ENCODE peak calls at places on chromosome 5, in eight cellular contexts. One of them, this sample, is unnamed.

GRCh38 chr5:179154991-179155955 is 95.1 kb downstream of the ZNF354C start:
- DNase-seq in nephron progenitor cell: no peak
- DNase-seq in choroid plexus epithelial cell: no peak
- DNase-seq in tibial artery: peak
- DNase-seq in epithelial cell of proximal tubule: no peak
- DNase-seq in mucosa of descending colon: no peak
- DNase-seq in AG09319: no peak
- DNase-seq in CD8-positive, alpha-beta T cell: no peak
- DNase-seq in this sample: no peak

GRCh38 chr5:107571621-107572489 is 98.9 kb downstream of the EFNA5 start:
- DNase-seq in mucosa of descending colon: peak
- DNase-seq in choroid plexus epithelial cell: peak
- DNase-seq in nephron progenitor cell: peak
- DNase-seq in tibial artery: peak
- DNase-seq in epithelial cell of proximal tubule: peak
- DNase-seq in CD8-positive, alpha-beta T cell: peak
- DNase-seq in AG09319: peak
- DNase-seq in this sample: peak

GRCh38 chr5:141881886-141882285 is 3.7 kb upstream of the PCDH1 start:
- DNase-seq in nephron progenitor cell: no peak
- DNase-seq in CD8-positive, alpha-beta T cell: no peak
- DNase-seq in epithelial cell of proximal tubule: no peak
- DNase-seq in choroid plexus epithelial cell: no peak
- DNase-seq in tibial artery: no peak
- DNase-seq in mucosa of descending colon: no peak
- DNase-seq in AG09319: no peak
- DNase-seq in this sample: no peak

GRCh38 chr5:180289433-180289832 is 2.5 kb downstream of the MAPK9 start:
- DNase-seq in CD8-positive, alpha-beta T cell: no peak
- DNase-seq in mucosa of descending colon: peak
- DNase-seq in AG09319: no peak
- DNase-seq in nephron progenitor cell: no peak
- DNase-seq in choroid plexus epithelial cell: no peak
- DNase-seq in epithelial cell of proximal tubule: no peak
- DNase-seq in tibial artery: no peak
- DNase-seq in this sample: peak

GRCh38 chr5:150710165-150710564 is 9.3 kb upstream of the RBM22 start:
- DNase-seq in AG09319: no peak
- DNase-seq in epithelial cell of proximal tubule: no peak
- DNase-seq in mucosa of descending colon: no peak
- DNase-seq in CD8-positive, alpha-beta T cell: no peak
- DNase-seq in choroid plexus epithelial cell: peak
- DNase-seq in tibial artery: no peak
- DNase-seq in nephron progenitor cell: no peak
- DNase-seq in this sample: peak

GRCh38 chr5:34905564-34905963 is 9.7 kb downstream of the RAD1 start:
- DNase-seq in tibial artery: no peak
- DNase-seq in epithelial cell of proximal tubule: no peak
- DNase-seq in CD8-positive, alpha-beta T cell: no peak
- DNase-seq in choroid plexus epithelial cell: peak
- DNase-seq in nephron progenitor cell: no peak
- DNase-seq in AG09319: no peak
- DNase-seq in mucosa of descending colon: no peak
- DNase-seq in this sample: peak

GRCh38 chr5:106454651-106455415 is 1215.9 kb downstream of the EFNA5 start:
- DNase-seq in nephron progenitor cell: peak
- DNase-seq in tibial artery: no peak
- DNase-seq in CD8-positive, alpha-beta T cell: no peak
- DNase-seq in choroid plexus epithelial cell: peak
- DNase-seq in AG09319: no peak
- DNase-seq in epithelial cell of proximal tubule: peak
- DNase-seq in mucosa of descending colon: no peak
- DNase-seq in this sample: peak

GRCh38 chr5:160418561-160419457 is at the start of gene SLU7:
- DNase-seq in mucosa of descending colon: peak
- DNase-seq in tibial artery: peak
- DNase-seq in CD8-positive, alpha-beta T cell: peak
- DNase-seq in nephron progenitor cell: peak
- DNase-seq in epithelial cell of proximal tubule: no peak
- DNase-seq in AG09319: peak
- DNase-seq in choroid plexus epithelial cell: peak
- DNase-seq in this sample: peak

GRCh38 chr5:105034335-105034734 is 1471.7 kb upstream of the NUDT12 start:
- DNase-seq in tibial artery: no peak
- DNase-seq in CD8-positive, alpha-beta T cell: no peak
- DNase-seq in mucosa of descending colon: no peak
- DNase-seq in nephron progenitor cell: no peak
- DNase-seq in choroid plexus epithelial cell: peak
- DNase-seq in AG09319: no peak
- DNase-seq in epithelial cell of proximal tubule: no peak
- DNase-seq in this sample: peak

GRCh38 chr5:133065482-133065881 is 13.7 kb downstream of the HSPA4 start:
- DNase-seq in CD8-positive, alpha-beta T cell: no peak
- DNase-seq in mucosa of descending colon: no peak
- DNase-seq in AG09319: no peak
- DNase-seq in choroid plexus epithelial cell: no peak
- DNase-seq in epithelial cell of proximal tubule: no peak
- DNase-seq in nephron progenitor cell: no peak
- DNase-seq in tibial artery: no peak
- DNase-seq in this sample: no peak

GRCh38 chr5:173534664-173535063 is 81.8 kb downstream of the BOD1 start:
- DNase-seq in tibial artery: no peak
- DNase-seq in mucosa of descending colon: no peak
- DNase-seq in CD8-positive, alpha-beta T cell: no peak
- DNase-seq in epithelial cell of proximal tubule: no peak
- DNase-seq in AG09319: no peak
- DNase-seq in choroid plexus epithelial cell: peak
- DNase-seq in nephron progenitor cell: no peak
- DNase-seq in this sample: no peak

GRCh38 chr5:11191673-11192072 is 430.6 kb upstream of the DAP start:
- DNase-seq in tibial artery: no peak
- DNase-seq in AG09319: no peak
- DNase-seq in CD8-positive, alpha-beta T cell: no peak
- DNase-seq in choroid plexus epithelial cell: no peak
- DNase-seq in epithelial cell of proximal tubule: no peak
- DNase-seq in mucosa of descending colon: no peak
- DNase-seq in nephron progenitor cell: no peak
- DNase-seq in this sample: no peak

DNA sequence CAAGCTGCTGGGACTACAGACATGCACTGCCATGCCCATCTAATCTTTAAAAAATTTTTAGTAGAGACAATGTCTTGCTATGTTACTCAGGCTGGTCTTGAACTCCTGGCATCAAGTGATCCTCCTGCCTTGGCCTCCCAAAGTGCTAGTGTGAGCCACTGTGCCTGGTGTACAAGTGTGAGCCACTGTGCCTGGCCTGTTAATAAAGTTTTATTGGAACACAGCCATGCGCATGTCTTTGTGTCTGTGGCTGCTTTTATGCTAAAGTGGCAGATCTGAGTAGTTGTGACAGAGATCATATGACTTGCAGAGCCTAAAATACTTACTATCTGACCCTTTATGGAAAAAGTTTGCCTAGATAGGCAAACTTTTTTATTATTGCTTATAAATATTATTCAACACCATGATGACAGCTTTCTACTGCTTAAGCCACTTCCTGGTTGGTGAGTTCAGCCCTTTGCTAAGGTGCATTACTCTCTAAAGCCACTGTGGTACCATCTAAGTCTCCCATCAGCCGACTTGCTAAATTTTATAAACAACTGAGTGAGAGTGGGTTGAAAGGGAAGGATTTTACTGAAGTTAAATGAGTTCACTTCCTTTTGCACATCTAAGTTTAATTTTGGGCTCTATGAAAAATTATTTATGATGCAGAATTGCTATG is 133.5 kb downstream of the RASGRF2 start:
- DNase-seq in nephron progenitor cell: no peak
- DNase-seq in tibial artery: no peak
- DNase-seq in AG09319: no peak
- DNase-seq in mucosa of descending colon: no peak
- DNase-seq in CD8-positive, alpha-beta T cell: no peak
- DNase-seq in epithelial cell of proximal tubule: no peak
- DNase-seq in choroid plexus epithelial cell: no peak
- DNase-seq in this sample: no peak
- TF ChIP-seq CTCF in nephron progenitor cell: no peak
- TF ChIP-seq CTCF in tibial artery: no peak
- TF ChIP-seq CTCF in AG09319: no peak
- TF ChIP-seq CTCF in mucosa of descending colon: no peak
- TF ChIP-seq CTCF in CD8-positive, alpha-beta T cell: no peak
- TF ChIP-seq CTCF in epithelial cell of proximal tubule: no peak
- TF ChIP-seq CTCF in choroid plexus epithelial cell: no peak
- TF ChIP-seq CTCF in this sample: no peak

GRCh38 chr5:110054240-110054639 is 364.5 kb downstream of the MAN2A1 start:
- DNase-seq in epithelial cell of proximal tubule: no peak
- DNase-seq in tibial artery: peak
- DNase-seq in mucosa of descending colon: no peak
- DNase-seq in AG09319: no peak
- DNase-seq in nephron progenitor cell: no peak
- DNase-seq in CD8-positive, alpha-beta T cell: peak
- DNase-seq in choroid plexus epithelial cell: peak
- DNase-seq in this sample: peak
- TF ChIP-seq CTCF in epithelial cell of proximal tubule: peak
- TF ChIP-seq CTCF in tibial artery: no peak
- TF ChIP-seq CTCF in mucosa of descending colon: no peak
- TF ChIP-seq CTCF in AG09319: no peak
- TF ChIP-seq CTCF in nephron progenitor cell: no peak
- TF ChIP-seq CTCF in CD8-positive, alpha-beta T cell: peak
- TF ChIP-seq CTCF in choroid plexus epithelial cell: peak
- TF ChIP-seq CTCF in this sample: peak

GRCh38 chr5:38211354-38211710 is 47.0 kb upstream of the EGFLAM start:
- DNase-seq in CD8-positive, alpha-beta T cell: no peak
- DNase-seq in choroid plexus epithelial cell: no peak
- DNase-seq in epithelial cell of proximal tubule: no peak
- DNase-seq in mucosa of descending colon: no peak
- DNase-seq in nephron progenitor cell: no peak
- DNase-seq in AG09319: no peak
- DNase-seq in tibial artery: no peak
- DNase-seq in this sample: no peak

GRCh38 chr5:38210701-38211353 is 47.5 kb upstream of the EGFLAM start:
- DNase-seq in tibial artery: no peak
- DNase-seq in nephron progenitor cell: no peak
- DNase-seq in CD8-positive, alpha-beta T cell: no peak
- DNase-seq in choroid plexus epithelial cell: no peak
- DNase-seq in epithelial cell of proximal tubule: no peak
- DNase-seq in AG09319: no peak
- DNase-seq in mucosa of descending colon: no peak
- DNase-seq in this sample: no peak

GRCh38 chr5:38208782-38209378 is 49.5 kb upstream of the EGFLAM start:
- DNase-seq in mucosa of descending colon: no peak
- DNase-seq in tibial artery: no peak
- DNase-seq in CD8-positive, alpha-beta T cell: no peak
- DNase-seq in nephron progenitor cell: peak
- DNase-seq in epithelial cell of proximal tubule: no peak
- DNase-seq in choroid plexus epithelial cell: peak
- DNase-seq in AG09319: no peak
- DNase-seq in this sample: peak

GRCh38 chr5:38212307-38212706 is 46.1 kb upstream of the EGFLAM start:
- DNase-seq in CD8-positive, alpha-beta T cell: no peak
- DNase-seq in choroid plexus epithelial cell: no peak
- DNase-seq in mucosa of descending colon: no peak
- DNase-seq in nephron progenitor cell: no peak
- DNase-seq in epithelial cell of proximal tubule: no peak
- DNase-seq in AG09319: no peak
- DNase-seq in tibial artery: no peak
- DNase-seq in this sample: no peak

GRCh38 chr5:38207343-38207742 is 51.0 kb upstream of the EGFLAM start:
- DNase-seq in tibial artery: no peak
- DNase-seq in CD8-positive, alpha-beta T cell: no peak
- DNase-seq in epithelial cell of proximal tubule: no peak
- DNase-seq in AG09319: no peak
- DNase-seq in mucosa of descending colon: no peak
- DNase-seq in nephron progenitor cell: no peak
- DNase-seq in choroid plexus epithelial cell: peak
- DNase-seq in this sample: peak
- TF ChIP-seq CTCF in tibial artery: no peak
- TF ChIP-seq CTCF in CD8-positive, alpha-beta T cell: no peak
- TF ChIP-seq CTCF in epithelial cell of proximal tubule: peak
- TF ChIP-seq CTCF in AG09319: no peak
- TF ChIP-seq CTCF in mucosa of descending colon: no peak
- TF ChIP-seq CTCF in nephron progenitor cell: no peak
- TF ChIP-seq CTCF in choroid plexus epithelial cell: peak
- TF ChIP-seq CTCF in this sample: no peak

DNA sequence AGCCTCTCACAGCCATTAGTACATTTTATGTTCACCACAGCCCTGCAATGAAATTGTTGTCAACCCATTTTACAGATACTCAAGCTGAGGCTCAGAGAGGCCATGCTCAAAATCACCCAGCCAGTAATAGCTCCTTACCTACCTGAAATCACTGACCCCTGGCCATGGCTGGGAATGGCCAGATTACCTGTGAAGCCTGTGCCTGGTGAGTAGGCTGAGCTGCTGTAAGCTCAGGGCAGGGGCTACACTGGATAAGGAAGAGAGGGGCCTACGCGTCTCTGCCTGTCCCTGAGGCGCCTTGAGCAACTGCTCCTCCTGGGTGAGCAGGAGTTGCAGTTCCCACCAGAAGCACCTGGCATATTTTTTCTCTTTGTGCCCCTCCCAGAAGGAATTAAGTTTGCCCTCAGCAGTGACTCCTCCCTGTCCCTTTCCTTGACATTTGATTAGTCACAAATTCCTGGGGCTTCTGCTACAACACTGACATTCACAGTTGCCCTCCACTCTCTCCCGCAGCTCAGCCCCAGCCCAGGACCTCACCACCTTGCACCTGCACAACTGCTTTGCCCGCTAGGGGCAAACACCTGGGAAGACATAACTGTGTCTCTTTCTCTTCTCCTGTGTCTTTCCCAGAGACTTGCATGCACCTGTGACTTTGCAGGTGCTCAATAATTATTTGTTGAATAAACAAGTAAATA is 5.7 kb downstream of the CLTB start:
- DNase-seq in choroid plexus epithelial cell: no peak
- DNase-seq in CD8-positive, alpha-beta T cell: no peak
- DNase-seq in AG09319: no peak
- DNase-seq in mucosa of descending colon: no peak
- DNase-seq in nephron progenitor cell: no peak
- DNase-seq in tibial artery: no peak
- DNase-seq in epithelial cell of proximal tubule: no peak
- DNase-seq in this sample: peak
- TF ChIP-seq CTCF in choroid plexus epithelial cell: no peak
- TF ChIP-seq CTCF in CD8-positive, alpha-beta T cell: no peak
- TF ChIP-seq CTCF in AG09319: no peak
- TF ChIP-seq CTCF in mucosa of descending colon: no peak
- TF ChIP-seq CTCF in nephron progenitor cell: no peak
- TF ChIP-seq CTCF in tibial artery: no peak
- TF ChIP-seq CTCF in epithelial cell of proximal tubule: no peak
- TF ChIP-seq CTCF in this sample: peak

DNA sequence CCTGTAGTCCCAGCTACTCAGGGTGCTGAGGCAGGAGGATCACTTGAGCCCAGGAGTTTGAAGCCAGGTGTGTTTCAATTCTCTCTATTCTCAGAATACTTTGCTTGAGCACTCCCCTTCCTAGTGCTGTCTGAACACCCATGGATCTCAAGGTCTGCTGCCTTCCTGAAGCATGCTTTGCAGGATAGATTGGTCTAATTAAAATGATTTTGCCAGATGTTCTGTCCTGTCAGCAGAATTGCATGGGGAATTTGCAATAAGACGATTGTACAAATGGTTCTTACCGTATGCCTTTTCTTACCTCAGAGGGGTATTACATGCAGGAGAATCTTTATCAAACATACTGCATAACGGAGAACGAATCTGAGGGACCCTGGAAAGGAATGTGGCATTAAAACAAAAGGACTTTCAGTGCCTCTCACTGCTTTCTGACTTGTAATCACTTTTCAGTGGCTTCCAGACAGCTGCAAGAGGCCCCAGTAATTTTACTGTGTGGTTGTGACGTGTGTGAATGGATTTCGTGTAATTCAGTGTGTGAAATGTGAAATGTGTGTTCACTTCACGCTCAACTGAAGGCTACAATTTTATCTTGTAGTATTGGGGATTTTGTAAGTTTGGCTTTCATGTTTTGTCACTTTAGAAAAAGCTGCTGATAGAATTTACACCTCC is 587.2 kb upstream of the SEMA6A start:
- DNase-seq in tibial artery: no peak
- DNase-seq in mucosa of descending colon: no peak
- DNase-seq in CD8-positive, alpha-beta T cell: no peak
- DNase-seq in epithelial cell of proximal tubule: no peak
- DNase-seq in choroid plexus epithelial cell: no peak
- DNase-seq in AG09319: no peak
- DNase-seq in nephron progenitor cell: no peak
- DNase-seq in this sample: no peak
- TF ChIP-seq CTCF in tibial artery: no peak
- TF ChIP-seq CTCF in mucosa of descending colon: no peak
- TF ChIP-seq CTCF in CD8-positive, alpha-beta T cell: no peak
- TF ChIP-seq CTCF in epithelial cell of proximal tubule: no peak
- TF ChIP-seq CTCF in choroid plexus epithelial cell: no peak
- TF ChIP-seq CTCF in AG09319: no peak
- TF ChIP-seq CTCF in nephron progenitor cell: no peak
- TF ChIP-seq CTCF in this sample: no peak